ENCODE peak calls at places on chromosomes 1 and 21, in seven cellular contexts. U, H, W, A, B, X and M are unnamed samples.

GRCh38 chr1:197129698-197130097 is 16.8 kb downstream of the ASPM start:
- DNase-seq in H (no peak), X (no peak), W (peak), U (no peak), B (no peak), A (no peak), M (no peak)

GRCh38 chr1:162670928-162671663 is 38.8 kb downstream of the DDR2 start:
- DNase-seq in B (no peak), X (peak), W (no peak), H (no peak), A (peak), U (peak), M (no peak)

GRCh38 chr1:9657521-9658032 is 6.0 kb downstream of the PIK3CD start:
- DNase-seq in U (no peak), A (no peak), W (peak), B (peak), X (no peak), H (no peak), M (no peak)

GRCh38 chr1:24720152-24720551 is 25.1 kb upstream of the CLIC4 start:
- DNase-seq in U (peak), A (peak), H (no peak), B (peak), X (peak), W (no peak), M (no peak)

GRCh38 chr1:66292944-66293343 is 241.0 kb upstream of the SGIP1 start:
- DNase-seq in A (no peak), X (peak), B (no peak), U (no peak), H (no peak), W (no peak), M (no peak)

GRCh38 chr1:50097041-50097739 is 11.5 kb upstream of the ELAVL4 start:
- DNase-seq in H (no peak), U (no peak), A (no peak), X (no peak), B (no peak), W (no peak), M (no peak)

GRCh38 chr1:196324345-196324744 is 283.9 kb downstream of the KCNT2 start:
- DNase-seq in W (no peak), U (no peak), X (no peak), A (peak), B (no peak), H (no peak), M (no peak)

GRCh38 chr1:192807968-192808587 is 761 bp upstream of the RGS2 start:
- DNase-seq in A (peak), B (no peak), H (peak), W (peak), X (no peak), U (no peak), M (no peak)

GRCh38 chr1:69523032-69523431 is 44.7 kb upstream of the LRRC7 start:
- DNase-seq in U (no peak), B (no peak), H (no peak), A (peak), X (no peak), W (no peak), M (no peak)

GRCh38 chr1:74713849-74714248 is 19.0 kb downstream of the CRYZ start:
- DNase-seq in U (no peak), A (no peak), B (no peak), X (no peak), H (no peak), W (no peak), M (no peak)

GRCh38 chr1:228174482-228175315 is 9.1 kb downstream of the IBA57 start:
- DNase-seq in B (peak), A (no peak), X (no peak), W (peak), H (no peak), U (no peak), M (no peak)

GRCh38 chr1:65691152-65691900 is 101.4 kb upstream of the PDE4B start:
- DNase-seq in B (no peak), W (no peak), A (no peak), X (no peak), H (no peak), U (no peak), M (no peak)

GRCh38 chr1:231057410-231057809 is 17.4 kb upstream of the FAM89A start:
- DNase-seq in B (no peak), A (no peak), H (no peak), W (no peak), U (no peak), X (no peak), M (no peak)

GRCh38 chr1:39540504-39541031 is 36.0 kb downstream of the PABPC4 start:
- DNase-seq in H (no peak), U (peak), X (peak), W (no peak), A (peak), B (no peak), M (no peak)

GRCh38 chr1:118978914-118979701 is 9.0 kb downstream of the TBX15 start:
- DNase-seq in X (no peak), B (no peak), W (peak), U (no peak), A (no peak), H (no peak), M (no peak)

GRCh38 chr1:20834780-20835179 is 47.7 kb upstream of the HP1BP3 start:
- DNase-seq in B (no peak), H (no peak), U (no peak), X (no peak), A (peak), W (no peak), M (no peak)

GRCh38 chr21:38234395-38235142 is 22.2 kb upstream of the KCNJ15 start:
- DNase-seq in W (no peak), H (peak), U (no peak), A (no peak), B (no peak), X (no peak), M (no peak)

GRCh38 chr1:84090447-84091244 is 53.4 kb upstream of the PRKACB start:
- DNase-seq in A (no peak), W (no peak), X (no peak), B (no peak), U (no peak), H (no peak), M (no peak)

GRCh38 chr1:41383094-41383852 is 22.0 kb downstream of the FOXO6 start:
- DNase-seq in A (peak), B (no peak), H (no peak), X (no peak), U (no peak), W (peak), M (peak)

GRCh38 chr1:241675983-241676382 is 23.9 kb downstream of the WDR64 start:
- DNase-seq in H (no peak), B (no peak), U (no peak), A (no peak), X (no peak), W (no peak), M (peak)

GRCh38 chr21:28617300-28617699 is 375.4 kb downstream of the LTN1 start:
- DNase-seq in U (no peak), H (no peak), W (no peak), A (no peak), X (no peak), B (no peak), M (no peak)

GRCh38 chr21:39663066-39663465 is 50.3 kb downstream of the B3GALT5 start:
- DNase-seq in A (no peak), W (no peak), X (no peak), U (no peak), H (no peak), B (no peak), M (no peak)

GRCh38 chr21:30434033-30434631 is 4.1 kb downstream of the KRTAP13-4 start:
- DNase-seq in X (no peak), B (peak), W (peak), U (no peak), A (peak), H (peak), M (peak)

GRCh38 chr1:30706528-30706927 is 16.9 kb downstream of the MATN1 start:
- DNase-seq in W (no peak), H (no peak), B (no peak), U (no peak), X (peak), A (peak), M (no peak)

GRCh38 chr21:27695246-27695645 is 728.4 kb upstream of the ADAMTS5 start:
- DNase-seq in H (no peak), X (no peak), B (no peak), U (no peak), W (no peak), A (no peak), M (no peak)

GRCh38 chr1:46285730-46286477 is 17.5 kb downstream of the LRRC41 start:
- DNase-seq in W (peak), U (no peak), A (no peak), H (no peak), X (no peak), B (no peak), M (no peak)

GRCh38 chr1:8394456-8395321 is 76.8 kb downstream of the SLC45A1 start:
- DNase-seq in B (no peak), H (no peak), W (no peak), U (no peak), A (peak), X (no peak), M (no peak)

GRCh38 chr21:34154878-34155277 is 81.5 kb downstream of the MRPS6 start:
- DNase-seq in W (no peak), A (no peak), U (no peak), B (no peak), H (no peak), X (no peak), M (no peak)

DNA sequence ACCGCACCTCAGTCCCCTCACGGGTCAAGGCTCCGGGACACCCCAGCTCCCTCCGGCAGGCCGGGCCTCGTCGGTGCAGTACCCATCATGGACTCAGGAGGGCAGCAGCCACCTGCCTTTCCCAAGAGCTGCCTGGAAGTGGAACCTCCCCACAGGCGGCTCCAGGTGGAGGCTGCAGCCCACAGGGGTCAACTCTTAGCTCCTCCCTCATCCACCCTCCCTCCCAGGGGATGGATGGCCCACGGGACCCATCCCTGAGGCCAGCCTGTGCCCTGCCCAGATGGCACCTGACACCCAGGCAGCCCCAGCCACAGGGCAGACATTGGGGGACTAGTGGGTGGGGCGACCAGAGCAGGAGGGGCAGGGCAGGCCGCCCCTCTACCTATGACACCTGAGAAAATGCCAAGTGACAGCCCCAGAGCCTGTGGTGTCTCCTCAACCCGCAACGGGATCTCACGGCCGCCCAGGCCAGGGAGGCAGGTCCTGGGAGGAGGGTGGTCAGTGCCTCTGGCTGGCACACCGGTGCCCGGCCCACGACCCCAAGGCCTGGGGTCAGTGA is 1.2 kb upstream of the ARHGEF16 start:
- DNase-seq in X (peak), A (peak), W (peak), U (peak), B (peak), H (peak), M (peak)
- TF ChIP-seq CTCF in X (peak), A (peak), W (peak), U (peak), B (peak), H (peak), M (peak)

GRCh38 chr1:204600968-204601367 is 84.6 kb downstream of the LRRN2 start:
- DNase-seq in X (no peak), W (peak), B (peak), U (no peak), A (no peak), H (no peak), M (no peak)
- TF ChIP-seq CTCF in X (no peak), W (peak), B (peak), U (no peak), A (no peak), H (no peak), M (peak)

GRCh38 chr1:154992721-154993571 is 440 bp upstream of the LENEP start:
- DNase-seq in A (peak), X (peak), U (no peak), H (no peak), B (peak), W (peak), M (no peak)
- TF ChIP-seq CTCF in A (peak), X (no peak), U (no peak), H (no peak), B (peak), W (peak), M (no peak)

DNA sequence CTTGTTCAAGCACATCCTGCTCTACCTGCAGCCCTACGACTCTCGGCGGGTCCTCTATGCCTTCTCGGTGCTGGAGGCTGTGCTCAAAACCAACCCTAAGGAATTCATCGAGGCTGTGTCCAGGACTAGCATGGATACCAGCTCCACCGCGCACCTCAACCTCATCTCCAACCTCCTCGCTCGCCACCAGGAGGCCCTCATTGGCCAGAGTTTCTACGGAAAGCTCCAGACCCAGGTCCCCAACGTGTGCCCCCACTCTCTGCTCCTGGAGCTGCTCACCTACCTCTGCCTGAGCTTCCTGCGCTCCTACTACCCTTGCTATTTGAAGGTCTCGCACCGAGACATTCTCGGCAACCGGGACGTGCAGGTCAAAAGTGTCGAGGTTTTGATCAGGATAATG is 74.3 kb upstream of the MORC3 start:
- DNase-seq in X (no peak), B (no peak), A (no peak), W (peak), U (no peak), H (no peak), M (no peak)
- TF ChIP-seq CTCF in X (no peak), B (peak), A (no peak), W (peak), U (no peak), H (no peak), M (no peak)

GRCh38 chr1:87787551-87787950 is 458.9 kb downstream of the LMO4 start:
- DNase-seq in H (no peak), B (no peak), W (no peak), A (no peak), X (no peak), U (no peak), M (no peak)
- TF ChIP-seq CTCF in H (no peak), B (no peak), W (no peak), A (no peak), X (no peak), U (no peak), M (no peak)

GRCh38 chr1:96596226-96596625 is 125.4 kb upstream of the PTBP2 start:
- DNase-seq in W (peak), H (no peak), B (peak), X (peak), A (peak), U (no peak), M (peak)
- TF ChIP-seq CTCF in W (peak), H (no peak), B (peak), X (peak), A (peak), U (no peak), M (peak)

DNA sequence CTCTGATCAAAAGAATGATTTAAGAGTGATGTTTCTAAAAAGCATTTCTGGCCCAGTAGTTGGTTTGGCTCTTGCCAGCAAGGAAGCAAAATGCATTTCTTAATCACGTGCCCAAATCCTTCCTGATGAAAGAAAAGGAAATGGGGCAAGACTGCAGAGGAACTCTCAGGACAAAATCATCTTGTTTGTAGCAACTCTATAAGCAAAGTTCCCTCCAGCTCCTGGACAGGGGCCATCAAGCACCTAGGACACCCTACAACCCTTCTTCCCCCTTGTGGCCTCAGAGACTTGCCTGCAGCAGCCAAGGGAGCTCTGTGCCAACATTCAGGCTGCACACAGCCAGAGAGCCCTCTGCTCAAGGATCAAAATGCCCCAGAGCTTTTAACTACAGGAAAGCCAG is 105.1 kb downstream of the KIAA0319L start:
- DNase-seq in B (no peak), A (peak), W (peak), U (peak), H (peak), X (peak), M (no peak)
- TF ChIP-seq CTCF in B (no peak), A (peak), W (no peak), U (no peak), H (no peak), X (no peak), M (no peak)